ENCODE peak calls at places on chromosomes 11 and 22, in six cellular contexts. W is ACHN; U is LoVo; V is dermis blood vessel endothelial cell; F is EL; B is stimulated activated CD4-positive, alpha-beta T cell treated with anti-CD3 and anti-CD28 coated beads, Interleukin-2, amount 100 ng/mL, for 48 hours. G is an unnamed sample.

GRCh38 chr11:125978778-125979378 is 33.0 kb downstream of the VSIG10L2 start:
- DNase-seq in W (no peak), U (no peak), V (no peak), F (no peak), B (no peak), G (no peak)

GRCh38 chr11:95944623-95945022 is 20.7 kb upstream of the MTMR2 start:
- DNase-seq in W (no peak), U (no peak), V (no peak), F (no peak), B (no peak), G (no peak)

GRCh38 chr11:118156531-118157185 is 4.0 kb upstream of the SCN4B start:
- DNase-seq in W (no peak), U (no peak), V (no peak), F (no peak), B (no peak), G (no peak)

GRCh38 chr11:56923116-56923515 is 65.6 kb upstream of the OR5AK2 start:
- DNase-seq in W (no peak), U (no peak), V (no peak), F (no peak), B (no peak), G (no peak)

GRCh38 chr11:93623179-93623578 is 38.3 kb upstream of the CEP295 start:
- DNase-seq in W (no peak), U (no peak), V (no peak), F (no peak), B (no peak), G (no peak)

GRCh38 chr11:64728757-64729365 is 5.9 kb upstream of the NRXN2 start:
- DNase-seq in W (no peak), U (no peak), V (no peak), F (no peak), B (no peak), G (no peak)

GRCh38 chr22:40951795-40952602 is 821 bp downstream of the RBX1 start:
- DNase-seq in W (peak), U (no peak), V (no peak), F (peak), B (peak), G (no peak)

GRCh38 chr11:44711113-44711512 is 15.6 kb upstream of the TSPAN18 start:
- DNase-seq in W (no peak), U (no peak), V (no peak), F (no peak), B (no peak), G (no peak)

GRCh38 chr11:95506777-95507176 is 275.8 kb upstream of the SESN3 start:
- DNase-seq in W (no peak), U (no peak), V (no peak), F (no peak), B (no peak), G (no peak)

GRCh38 chr22:23088199-23088604 is 17.9 kb downstream of the GNAZ start:
- DNase-seq in W (no peak), U (no peak), V (no peak), F (no peak), B (no peak), G (no peak)

GRCh38 chr11:73396985-73397384 is 20.8 kb downstream of the RELT start:
- DNase-seq in W (no peak), U (no peak), V (no peak), F (no peak), B (no peak), G (no peak)

GRCh38 chr11:6862961-6863360 is at the start of gene OR10A2:
- DNase-seq in W (no peak), U (no peak), V (no peak), F (no peak), B (no peak), G (no peak)

GRCh38 chr11:279966-280761 is 2.0 kb downstream of the NLRP6 start:
- DNase-seq in W (peak), U (no peak), V (peak), F (peak), B (no peak), G (peak)

GRCh38 chr11:2295971-2296912 is 5.5 kb downstream of the C11orf21 start:
- DNase-seq in W (no peak), U (no peak), V (no peak), F (no peak), B (no peak), G (no peak)

GRCh38 chr11:93585758-93586157 is 42.6 kb upstream of the SMCO4 start:
- DNase-seq in W (no peak), U (no peak), V (no peak), F (peak), B (no peak), G (no peak)

GRCh38 chr11:73759520-73760065 is 1.3 kb downstream of the RAB6A start:
- DNase-seq in W (peak), U (no peak), V (peak), F (peak), B (no peak), G (peak)

GRCh38 chr11:134244593-134244992 is 8.6 kb downstream of the THYN1 start:
- DNase-seq in W (peak), U (no peak), V (peak), F (peak), B (no peak), G (peak)

GRCh38 chr22:38729946-38730345 is 24.2 kb downstream of the GTPBP1 start:
- DNase-seq in W (no peak), U (no peak), V (no peak), F (no peak), B (no peak), G (no peak)

GRCh38 chr11:102197759-102198158 is 87.5 kb downstream of the YAP1 start:
- DNase-seq in W (no peak), U (no peak), V (no peak), F (no peak), B (no peak), G (no peak)

GRCh38 chr11:69663326-69663725 is 11.8 kb downstream of the LTO1 start:
- DNase-seq in W (no peak), U (no peak), V (no peak), F (no peak), B (no peak), G (no peak)

GRCh38 chr22:36824655-36825054 is 7.8 kb upstream of the PVALB start:
- DNase-seq in W (no peak), U (no peak), V (no peak), F (no peak), B (no peak), G (no peak)

GRCh38 chr11:27656806-27657483 is 43.3 kb downstream of the BDNF start:
- DNase-seq in W (no peak), U (no peak), V (no peak), F (no peak), B (no peak), G (no peak)

GRCh38 chr22:27635435-27635834 is 166.1 kb downstream of the MN1 start:
- DNase-seq in W (no peak), U (no peak), V (no peak), F (no peak), B (no peak), G (no peak)

GRCh38 chr11:45885921-45886721 is 670 bp downstream of the MAPK8IP1 start:
- DNase-seq in W (no peak), U (no peak), V (no peak), F (no peak), B (no peak), G (no peak)

GRCh38 chr22:29306830-29307657 is 594 bp downstream of the GAS2L1 start:
- DNase-seq in W (peak), U (peak), V (peak), F (peak), B (no peak), G (no peak)

GRCh38 chr11:69371731-69372588 is 78.0 kb downstream of the MYEOV start:
- DNase-seq in W (no peak), U (no peak), V (no peak), F (no peak), B (no peak), G (no peak)

GRCh38 chr11:114307524-114308203 is 11.5 kb downstream of the NNMT start:
- DNase-seq in W (no peak), U (no peak), V (peak), F (peak), B (no peak), G (peak)

GRCh38 chr22:20571531-20572007 is 64.2 kb downstream of the MED15 start:
- DNase-seq in W (peak), U (no peak), V (peak), F (no peak), B (peak), G (peak)

G was measured in dermis microvascular lymphatic vessel endothelial cell.